ENCODE peak calls at places on chromosome 1, in five cellular contexts. K is stomach, C is prostate gland, M is cardiac muscle cell, N is brain microvascular endothelial cell. D is an unnamed sample.

GRCh38 chr1:99992044-99992722 is 22.4 kb downstream of the SLC35A3 start:
- DNase-seq in M (no peak), K (no peak), C (no peak), N (no peak), D (no peak)

GRCh38 chr1:90768826-90769225 is 51.7 kb upstream of the BARHL2 start:
- DNase-seq in N (no peak), M (no peak), K (no peak), C (no peak), D (no peak)

GRCh38 chr1:209648931-209649776 is 3.1 kb downstream of the LAMB3 start:
- DNase-seq in C (no peak), M (peak; percentile 92), N (peak; percentile 87), K (peak; percentile 42), D (peak; percentile 95)

GRCh38 chr1:18927654-18928272 is 25.4 kb upstream of the ALDH4A1 start:
- DNase-seq in M (peak; percentile 67), N (no peak), C (no peak), K (no peak), D (no peak)

GRCh38 chr1:151510020-151510405 is 1.2 kb upstream of the CGN start:
- DNase-seq in C (no peak), K (no peak), M (no peak), N (no peak), D (no peak)

GRCh38 chr1:231162300-231162969 is 577 bp downstream of the TRIM67 start:
- DNase-seq in M (peak; percentile 36), N (peak; percentile 28), K (peak; percentile 34), C (no peak), D (peak; percentile 31)

GRCh38 chr1:6274622-6275139 is 13.8 kb upstream of the GPR153 start:
- DNase-seq in N (no peak), M (no peak), C (no peak), K (no peak), D (no peak)

GRCh38 chr1:159780583-159781582 is at the start of gene DUSP23:
- DNase-seq in M (peak; percentile 99), C (peak; percentile 98), N (peak; percentile 98), K (peak; percentile 98), D (peak; percentile 98)

GRCh38 chr1:119946724-119947123 is 50.4 kb upstream of the ADAM30 start:
- DNase-seq in C (no peak), K (no peak), M (no peak), N (no peak), D (no peak)

GRCh38 chr1:59686170-59686569 is 128.6 kb upstream of the HOOK1 start:
- DNase-seq in C (peak; percentile 37), M (no peak), N (no peak), K (no peak), D (no peak)

GRCh38 chr1:246280551-246280950 is 226.5 kb downstream of the SMYD3 start:
- DNase-seq in M (peak; percentile 61), N (peak; percentile 34), C (no peak), K (no peak), D (no peak)
- TF ChIP-seq CTCF in M (peak; percentile 32), N (peak; percentile 19), C (no peak), K (no peak), D (no peak)

GRCh38 chr1:10901894-10902805 is 105.7 kb upstream of the CASZ1 start:
- DNase-seq in C (no peak), K (no peak), N (no peak), M (no peak), D (no peak)
- H3K4me3 ChIP-seq in C (no peak overlapping the region), K (no peak overlapping the region), N (no peak overlapping the region), M (no peak overlapping the region), D (no peak overlapping the region)

GRCh38 chr1:207054476-207054875 is 1.4 kb downstream of the PFKFB2 start:
- DNase-seq in K (no peak), C (no peak), M (no peak), N (no peak), D (no peak)
- TF ChIP-seq CTCF in K (no peak), C (no peak), M (no peak), N (no peak), D (no peak)

GRCh38 chr1:51234721-51235425 is 1.2 kb upstream of the RNF11 start:
- DNase-seq in N (peak; percentile 60), M (peak; percentile 25), C (peak; percentile 71), K (peak; percentile 80), D (peak; percentile 48)

GRCh38 chr1:51237313-51237700 is 1.2 kb downstream of the RNF11 start:
- DNase-seq in K (no peak), C (no peak), N (no peak), M (no peak), D (no peak)

GRCh38 chr1:51237714-51238403 is 1.8 kb downstream of the RNF11 start:
- DNase-seq in N (peak; percentile 13), C (peak; percentile 27), M (peak; percentile 27), K (no peak), D (peak; percentile 64)

GRCh38 chr1:51236548-51237312 is 657 bp downstream of the RNF11 start:
- DNase-seq in M (peak; percentile 44), N (peak; percentile 58), K (peak; percentile 44), C (peak; percentile 35), D (peak; percentile 64)

GRCh38 chr1:51235611-51236547 is at the start of gene RNF11:
- DNase-seq in N (peak; percentile 85), M (peak; percentile 93), C (peak; percentile 91), K (peak; percentile 96), D (peak; percentile 89)
- H3K4me3 ChIP-seq in N (peak within 1 kb of the TSS; percentile 96), M (peak within 1 kb of the TSS; percentile 94), C (peak within 1 kb of the TSS; percentile 77), K (peak within 1 kb of the TSS; percentile 99), D (peak within 1 kb of the TSS; percentile 99)